ENCODE peak calls at places on chromosomes 16 and 17, in ten cellular contexts. One of them, this sample, is unnamed.
A peak's percentile ranks its signal among the peaks of the same experiment; 100 is the strongest.

GRCh38 chr17:57600092-57600491 is 145.0 kb downstream of the CCDC182 start:
- DNase-seq in hepatocyte: no peak
- DNase-seq in adrenal gland: peak; percentile 14
- DNase-seq in naive thymus-derived CD4-positive, alpha-beta T cell: peak; percentile 59
- DNase-seq in heart left ventricle: no peak
- DNase-seq in A549: no peak
- DNase-seq in body of pancreas: no peak
- DNase-seq in dorsolateral prefrontal cortex: no peak
- DNase-seq in PC-9: no peak
- DNase-seq in uterus: no peak
- DNase-seq in this sample: no peak

GRCh38 chr16:89200850-89201466 is 621 bp upstream of the SLC22A31 start:
- DNase-seq in naive thymus-derived CD4-positive, alpha-beta T cell: no peak
- DNase-seq in adrenal gland: no peak
- DNase-seq in dorsolateral prefrontal cortex: no peak
- DNase-seq in hepatocyte: peak; percentile 29
- DNase-seq in A549: no peak
- DNase-seq in uterus: no peak
- DNase-seq in PC-9: no peak
- DNase-seq in heart left ventricle: peak; percentile 16
- DNase-seq in body of pancreas: no peak
- DNase-seq in this sample: no peak

GRCh38 chr16:11914759-11915643 is 755 bp downstream of the GSPT1 start:
- DNase-seq in A549: no peak
- DNase-seq in adrenal gland: peak; percentile 36
- DNase-seq in naive thymus-derived CD4-positive, alpha-beta T cell: peak; percentile 34
- DNase-seq in dorsolateral prefrontal cortex: peak; percentile 39
- DNase-seq in uterus: no peak
- DNase-seq in hepatocyte: peak; percentile 72
- DNase-seq in PC-9: peak; percentile 47
- DNase-seq in heart left ventricle: peak; percentile 52
- DNase-seq in body of pancreas: peak; percentile 44
- DNase-seq in this sample: peak; percentile 33

GRCh38 chr16:11556945-11557720 is 29.6 kb downstream of the LITAF start:
- DNase-seq in A549: no peak
- DNase-seq in PC-9: no peak
- DNase-seq in body of pancreas: no peak
- DNase-seq in heart left ventricle: no peak
- DNase-seq in adrenal gland: no peak
- DNase-seq in hepatocyte: no peak
- DNase-seq in naive thymus-derived CD4-positive, alpha-beta T cell: peak; percentile 56
- DNase-seq in dorsolateral prefrontal cortex: no peak
- DNase-seq in uterus: no peak
- DNase-seq in this sample: no peak

GRCh38 chr17:82077617-82078358 is 12.2 kb upstream of the DUS1L start:
- DNase-seq in PC-9: no peak
- DNase-seq in A549: no peak
- DNase-seq in naive thymus-derived CD4-positive, alpha-beta T cell: no peak
- DNase-seq in adrenal gland: no peak
- DNase-seq in body of pancreas: no peak
- DNase-seq in uterus: peak; percentile 75
- DNase-seq in dorsolateral prefrontal cortex: peak; percentile 42
- DNase-seq in heart left ventricle: peak; percentile 55
- DNase-seq in hepatocyte: no peak
- DNase-seq in this sample: no peak

GRCh38 chr17:12743046-12743445 is 46.3 kb upstream of the ARHGAP44 start:
- DNase-seq in hepatocyte: no peak
- DNase-seq in heart left ventricle: no peak
- DNase-seq in PC-9: no peak
- DNase-seq in uterus: no peak
- DNase-seq in dorsolateral prefrontal cortex: no peak
- DNase-seq in naive thymus-derived CD4-positive, alpha-beta T cell: no peak
- DNase-seq in A549: no peak
- DNase-seq in body of pancreas: no peak
- DNase-seq in adrenal gland: no peak
- DNase-seq in this sample: no peak

GRCh38 chr16:84648595-84649510 is 542 bp downstream of the KLHL36 start:
- DNase-seq in naive thymus-derived CD4-positive, alpha-beta T cell: peak; percentile 33
- DNase-seq in body of pancreas: peak; percentile 76
- DNase-seq in A549: peak; percentile 47
- DNase-seq in PC-9: peak; percentile 48
- DNase-seq in heart left ventricle: peak; percentile 80
- DNase-seq in hepatocyte: peak; percentile 80
- DNase-seq in uterus: peak; percentile 36
- DNase-seq in dorsolateral prefrontal cortex: peak; percentile 21
- DNase-seq in adrenal gland: peak; percentile 66
- DNase-seq in this sample: no peak

GRCh38 chr16:73066927-73067670 is 19.2 kb upstream of the ZFHX3 start:
- DNase-seq in naive thymus-derived CD4-positive, alpha-beta T cell: no peak
- DNase-seq in hepatocyte: peak; percentile 28
- DNase-seq in uterus: no peak
- DNase-seq in PC-9: no peak
- DNase-seq in body of pancreas: no peak
- DNase-seq in adrenal gland: no peak
- DNase-seq in A549: no peak
- DNase-seq in heart left ventricle: peak; percentile 35
- DNase-seq in dorsolateral prefrontal cortex: no peak
- DNase-seq in this sample: no peak

GRCh38 chr16:79815049-79815448 is 214.5 kb upstream of the MAF start:
- DNase-seq in heart left ventricle: no peak
- DNase-seq in adrenal gland: no peak
- DNase-seq in uterus: no peak
- DNase-seq in PC-9: no peak
- DNase-seq in body of pancreas: no peak
- DNase-seq in hepatocyte: no peak
- DNase-seq in dorsolateral prefrontal cortex: no peak
- DNase-seq in A549: no peak
- DNase-seq in naive thymus-derived CD4-positive, alpha-beta T cell: no peak
- DNase-seq in this sample: no peak

GRCh38 chr16:396605-397004 is 394 bp upstream of the NME4 start:
- DNase-seq in A549: peak; percentile 86
- DNase-seq in PC-9: peak; percentile 41
- DNase-seq in adrenal gland: peak; percentile 60
- DNase-seq in body of pancreas: no peak
- DNase-seq in uterus: no peak
- DNase-seq in heart left ventricle: peak; percentile 68
- DNase-seq in dorsolateral prefrontal cortex: no peak
- DNase-seq in naive thymus-derived CD4-positive, alpha-beta T cell: no peak
- DNase-seq in hepatocyte: peak; percentile 80
- DNase-seq in this sample: peak; percentile 40

GRCh38 chr16:397736-398332 is 835 bp downstream of the NME4 start:
- DNase-seq in naive thymus-derived CD4-positive, alpha-beta T cell: peak; percentile 38
- DNase-seq in uterus: peak; percentile 73
- DNase-seq in adrenal gland: peak; percentile 89
- DNase-seq in A549: peak; percentile 86
- DNase-seq in dorsolateral prefrontal cortex: peak; percentile 80
- DNase-seq in hepatocyte: peak; percentile 89
- DNase-seq in heart left ventricle: peak; percentile 86
- DNase-seq in body of pancreas: peak; percentile 87
- DNase-seq in PC-9: no peak
- DNase-seq in this sample: peak; percentile 61

GRCh38 chr16:398551-399277 is 1.7 kb downstream of the NME4 start:
- DNase-seq in hepatocyte: no peak
- DNase-seq in adrenal gland: no peak
- DNase-seq in naive thymus-derived CD4-positive, alpha-beta T cell: no peak
- DNase-seq in body of pancreas: no peak
- DNase-seq in A549: no peak
- DNase-seq in uterus: no peak
- DNase-seq in heart left ventricle: no peak
- DNase-seq in dorsolateral prefrontal cortex: no peak
- DNase-seq in PC-9: no peak
- DNase-seq in this sample: no peak

GRCh38 chr16:397135-397661 is at the start of gene NME4:
- DNase-seq in naive thymus-derived CD4-positive, alpha-beta T cell: peak; percentile 25
- DNase-seq in PC-9: no peak
- DNase-seq in heart left ventricle: peak; percentile 51
- DNase-seq in uterus: no peak
- DNase-seq in adrenal gland: no peak
- DNase-seq in dorsolateral prefrontal cortex: no peak
- DNase-seq in A549: no peak
- DNase-seq in body of pancreas: peak; percentile 44
- DNase-seq in hepatocyte: peak; percentile 73
- DNase-seq in this sample: no peak

GRCh38 chr16:396199-396598 is 800 bp upstream of the NME4 start:
- DNase-seq in adrenal gland: no peak
- DNase-seq in hepatocyte: no peak
- DNase-seq in naive thymus-derived CD4-positive, alpha-beta T cell: no peak
- DNase-seq in heart left ventricle: no peak
- DNase-seq in body of pancreas: no peak
- DNase-seq in uterus: no peak
- DNase-seq in A549: no peak
- DNase-seq in dorsolateral prefrontal cortex: no peak
- DNase-seq in PC-9: no peak
- DNase-seq in this sample: no peak
- H3K27ac ChIP-seq in adrenal gland: no peak overlapping the region
- H3K27ac ChIP-seq in hepatocyte: peak overlapping the region; percentile 87
- H3K27ac ChIP-seq in naive thymus-derived CD4-positive, alpha-beta T cell: no peak overlapping the region
- H3K27ac ChIP-seq in heart left ventricle: peak overlapping the region; percentile 83
- H3K27ac ChIP-seq in body of pancreas: peak overlapping the region; percentile 64
- H3K27ac ChIP-seq in uterus: peak overlapping the region; percentile 89
- H3K27ac ChIP-seq in A549: peak overlapping the region; percentile 99
- H3K27ac ChIP-seq in dorsolateral prefrontal cortex: peak overlapping the region; percentile 75
- H3K27ac ChIP-seq in PC-9: no peak overlapping the region
- H3K27ac ChIP-seq in this sample: peak overlapping the region; percentile 63

GRCh38 chr17:76251478-76252039 is 11.3 kb upstream of the RNF157 start:
- DNase-seq in body of pancreas: no peak
- DNase-seq in adrenal gland: no peak
- DNase-seq in hepatocyte: no peak
- DNase-seq in A549: no peak
- DNase-seq in heart left ventricle: no peak
- DNase-seq in PC-9: no peak
- DNase-seq in uterus: no peak
- DNase-seq in dorsolateral prefrontal cortex: no peak
- DNase-seq in naive thymus-derived CD4-positive, alpha-beta T cell: no peak
- DNase-seq in this sample: no peak
- H3K27ac ChIP-seq in body of pancreas: peak overlapping the region; percentile 84
- H3K27ac ChIP-seq in adrenal gland: peak overlapping the region; percentile 23
- H3K27ac ChIP-seq in hepatocyte: peak overlapping the region; percentile 71
- H3K27ac ChIP-seq in A549: peak overlapping the region; percentile 70
- H3K27ac ChIP-seq in heart left ventricle: no peak overlapping the region
- H3K27ac ChIP-seq in PC-9: peak overlapping the region; percentile 98
- H3K27ac ChIP-seq in uterus: peak overlapping the region; percentile 25
- H3K27ac ChIP-seq in dorsolateral prefrontal cortex: no peak overlapping the region
- H3K27ac ChIP-seq in naive thymus-derived CD4-positive, alpha-beta T cell: peak overlapping the region; percentile 68
- H3K27ac ChIP-seq in this sample: no peak overlapping the region

DNA sequence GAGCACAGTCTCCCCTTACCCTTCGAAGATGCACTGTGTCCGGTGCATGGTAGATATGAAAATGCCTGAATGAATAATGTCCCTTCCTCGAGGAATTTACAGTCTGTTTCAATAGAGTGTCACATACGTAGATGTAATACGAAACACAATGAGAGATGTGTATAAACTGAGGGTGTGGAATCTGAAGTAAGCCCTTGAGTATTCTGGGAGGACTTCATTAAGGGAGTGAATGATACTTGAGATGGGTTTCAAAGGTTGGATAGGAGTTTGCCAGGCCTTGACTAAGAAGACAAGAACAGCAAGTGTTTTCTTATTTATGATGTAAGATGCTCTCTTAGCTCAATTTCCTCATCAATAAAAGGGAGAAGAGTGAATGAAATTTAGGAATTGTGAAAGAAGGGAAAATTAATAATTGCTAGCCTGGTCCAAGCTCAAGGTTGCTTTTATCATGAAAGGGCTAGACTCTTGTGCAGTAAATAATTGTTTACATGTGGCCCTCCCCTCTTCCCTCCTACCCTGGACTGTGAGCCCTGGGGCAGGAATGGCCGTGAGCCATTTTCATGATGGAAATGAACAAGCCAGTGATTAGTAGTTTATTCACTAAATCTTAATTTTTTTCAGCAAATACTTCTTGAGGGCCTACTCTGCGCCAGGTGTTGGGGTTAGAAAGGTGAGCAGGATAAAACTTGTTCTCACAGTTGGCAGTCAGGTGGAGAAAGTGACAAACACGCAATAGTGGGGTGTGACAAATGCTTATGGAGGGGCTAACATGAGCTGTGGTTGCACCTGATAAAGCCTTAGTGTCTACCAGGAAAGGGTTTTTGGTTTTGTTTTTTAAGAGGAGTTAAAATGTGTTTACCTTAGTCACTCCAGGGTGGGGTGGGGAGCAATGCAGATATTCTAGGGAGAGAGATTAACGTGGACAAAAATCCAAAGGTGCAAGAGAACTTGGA is 1.6 kb downstream of the KIF22 start:
- DNase-seq in naive thymus-derived CD4-positive, alpha-beta T cell: no peak
- DNase-seq in PC-9: no peak
- DNase-seq in dorsolateral prefrontal cortex: no peak
- DNase-seq in uterus: no peak
- DNase-seq in A549: no peak
- DNase-seq in hepatocyte: no peak
- DNase-seq in adrenal gland: no peak
- DNase-seq in heart left ventricle: no peak
- DNase-seq in body of pancreas: no peak
- DNase-seq in this sample: no peak
- H3K27ac ChIP-seq in naive thymus-derived CD4-positive, alpha-beta T cell: peak overlapping the region; percentile 88
- H3K27ac ChIP-seq in PC-9: no peak overlapping the region
- H3K27ac ChIP-seq in dorsolateral prefrontal cortex: no peak overlapping the region
- H3K27ac ChIP-seq in uterus: no peak overlapping the region
- H3K27ac ChIP-seq in A549: peak overlapping the region; percentile 96
- H3K27ac ChIP-seq in hepatocyte: no peak overlapping the region
- H3K27ac ChIP-seq in adrenal gland: no peak overlapping the region
- H3K27ac ChIP-seq in heart left ventricle: no peak overlapping the region
- H3K27ac ChIP-seq in body of pancreas: no peak overlapping the region
- H3K27ac ChIP-seq in this sample: no peak overlapping the region

GRCh38 chr17:49707608-49708514 is at the start of gene SLC35B1:
- DNase-seq in uterus: peak; percentile 99
- DNase-seq in adrenal gland: peak; percentile 99
- DNase-seq in dorsolateral prefrontal cortex: peak; percentile 100
- DNase-seq in heart left ventricle: peak; percentile 100
- DNase-seq in A549: peak; percentile 100
- DNase-seq in body of pancreas: peak; percentile 99
- DNase-seq in naive thymus-derived CD4-positive, alpha-beta T cell: peak; percentile 98
- DNase-seq in hepatocyte: peak; percentile 98
- DNase-seq in PC-9: peak; percentile 97
- DNase-seq in this sample: peak; percentile 98

GRCh38 chr17:49708515-49709161 is 874 bp upstream of the SLC35B1 start:
- DNase-seq in uterus: peak; percentile 49
- DNase-seq in hepatocyte: no peak
- DNase-seq in body of pancreas: no peak
- DNase-seq in dorsolateral prefrontal cortex: no peak
- DNase-seq in PC-9: peak; percentile 17
- DNase-seq in A549: no peak
- DNase-seq in heart left ventricle: no peak
- DNase-seq in naive thymus-derived CD4-positive, alpha-beta T cell: no peak
- DNase-seq in adrenal gland: peak; percentile 28
- DNase-seq in this sample: no peak

GRCh38 chr17:49703557-49704277 is 4.0 kb downstream of the SLC35B1 start:
- DNase-seq in heart left ventricle: peak; percentile 66
- DNase-seq in dorsolateral prefrontal cortex: peak; percentile 38
- DNase-seq in naive thymus-derived CD4-positive, alpha-beta T cell: peak; percentile 12
- DNase-seq in adrenal gland: peak; percentile 44
- DNase-seq in hepatocyte: peak; percentile 69
- DNase-seq in uterus: no peak
- DNase-seq in body of pancreas: no peak
- DNase-seq in A549: peak; percentile 72
- DNase-seq in PC-9: peak; percentile 16
- DNase-seq in this sample: peak; percentile 27

GRCh38 chr17:49705254-49705653 is 2.5 kb downstream of the SLC35B1 start:
- DNase-seq in adrenal gland: no peak
- DNase-seq in PC-9: no peak
- DNase-seq in body of pancreas: no peak
- DNase-seq in A549: no peak
- DNase-seq in heart left ventricle: no peak
- DNase-seq in dorsolateral prefrontal cortex: no peak
- DNase-seq in naive thymus-derived CD4-positive, alpha-beta T cell: no peak
- DNase-seq in uterus: no peak
- DNase-seq in hepatocyte: no peak
- DNase-seq in this sample: no peak

GRCh38 chr17:49707246-49707607 is 537 bp downstream of the SLC35B1 start:
- DNase-seq in naive thymus-derived CD4-positive, alpha-beta T cell: peak; percentile 33
- DNase-seq in dorsolateral prefrontal cortex: no peak
- DNase-seq in body of pancreas: no peak
- DNase-seq in heart left ventricle: no peak
- DNase-seq in adrenal gland: no peak
- DNase-seq in uterus: no peak
- DNase-seq in hepatocyte: no peak
- DNase-seq in PC-9: no peak
- DNase-seq in A549: peak; percentile 36
- DNase-seq in this sample: no peak
- H3K27ac ChIP-seq in naive thymus-derived CD4-positive, alpha-beta T cell: peak overlapping the region; percentile 94
- H3K27ac ChIP-seq in dorsolateral prefrontal cortex: peak overlapping the region; percentile 99
- H3K27ac ChIP-seq in body of pancreas: peak overlapping the region; percentile 97
- H3K27ac ChIP-seq in heart left ventricle: peak overlapping the region; percentile 91
- H3K27ac ChIP-seq in adrenal gland: peak overlapping the region; percentile 85
- H3K27ac ChIP-seq in uterus: peak overlapping the region; percentile 92
- H3K27ac ChIP-seq in hepatocyte: peak overlapping the region; percentile 97
- H3K27ac ChIP-seq in PC-9: peak overlapping the region; percentile 86
- H3K27ac ChIP-seq in A549: peak overlapping the region; percentile 90
- H3K27ac ChIP-seq in this sample: peak overlapping the region; percentile 98